ENCODE peak calls at places on chromosomes 5 and 9, in four cellular contexts. S is GM06990; R is foreskin fibroblast; E is CD8-positive, alpha-beta T cell. L is an unnamed sample.

GRCh38 chr5:173823721-173824567 is 64.2 kb upstream of the CPEB4 start:
- DNase-seq in S (no peak), R (peak), E (no peak), L (no peak)

GRCh38 chr5:93909356-93909755 is 168.0 kb upstream of the POU5F2 start:
- DNase-seq in S (no peak), R (no peak), E (no peak), L (no peak)

GRCh38 chr9:122040573-122041242 is 52.4 kb downstream of the TTLL11 start:
- DNase-seq in S (no peak), R (no peak), E (no peak), L (no peak)

GRCh38 chr5:134436523-134437339 is 25.1 kb upstream of the CDKN2AIPNL start:
- DNase-seq in S (peak), R (peak), E (peak), L (peak)

GRCh38 chr9:78572266-78572665 is 275.3 kb downstream of the PSAT1 start:
- DNase-seq in S (no peak), R (no peak), E (no peak), L (no peak)

GRCh38 chr5:148393390-148393741 is 9.6 kb downstream of the FBXO38 start:
- DNase-seq in S (no peak), R (no peak), E (no peak), L (no peak)

GRCh38 chr5:30051976-30052375 is 1141.5 kb upstream of the CDH6 start:
- DNase-seq in S (no peak), R (no peak), E (no peak), L (no peak)

GRCh38 chr5:176373100-176373818 is 8.0 kb downstream of the ARL10 start:
- DNase-seq in S (no peak), R (no peak), E (no peak), L (no peak)

GRCh38 chr9:2126331-2126789 is 111.2 kb downstream of the SMARCA2 start:
- DNase-seq in S (no peak), R (peak), E (no peak), L (no peak)

GRCh38 chr5:67842806-67843205 is 372.8 kb upstream of the PIK3R1 start:
- DNase-seq in S (no peak), R (peak), E (no peak), L (no peak)

GRCh38 chr5:24644757-24645156 is at the start of gene CDH10:
- DNase-seq in S (no peak), R (no peak), E (no peak), L (no peak)

GRCh38 chr5:133327946-133328401 is 276.2 kb downstream of the HSPA4 start:
- DNase-seq in S (no peak), R (no peak), E (no peak), L (no peak)

GRCh38 chr9:127303830-127304229 is 39.3 kb downstream of the GARNL3 start:
- DNase-seq in S (no peak), R (no peak), E (no peak), L (no peak)

GRCh38 chr9:127305450-127306226 is 41.1 kb downstream of the GARNL3 start:
- DNase-seq in S (no peak), R (no peak), E (no peak), L (peak)

GRCh38 chr9:127295005-127295404 is 30.4 kb downstream of the GARNL3 start:
- DNase-seq in S (no peak), R (no peak), E (no peak), L (no peak)

GRCh38 chr9:127300886-127301447 is 36.4 kb downstream of the GARNL3 start:
- DNase-seq in S (no peak), R (no peak), E (no peak), L (no peak)
- TF ChIP-seq CTCF in S (no peak), R (no peak), E (no peak), L (no peak)

DNA sequence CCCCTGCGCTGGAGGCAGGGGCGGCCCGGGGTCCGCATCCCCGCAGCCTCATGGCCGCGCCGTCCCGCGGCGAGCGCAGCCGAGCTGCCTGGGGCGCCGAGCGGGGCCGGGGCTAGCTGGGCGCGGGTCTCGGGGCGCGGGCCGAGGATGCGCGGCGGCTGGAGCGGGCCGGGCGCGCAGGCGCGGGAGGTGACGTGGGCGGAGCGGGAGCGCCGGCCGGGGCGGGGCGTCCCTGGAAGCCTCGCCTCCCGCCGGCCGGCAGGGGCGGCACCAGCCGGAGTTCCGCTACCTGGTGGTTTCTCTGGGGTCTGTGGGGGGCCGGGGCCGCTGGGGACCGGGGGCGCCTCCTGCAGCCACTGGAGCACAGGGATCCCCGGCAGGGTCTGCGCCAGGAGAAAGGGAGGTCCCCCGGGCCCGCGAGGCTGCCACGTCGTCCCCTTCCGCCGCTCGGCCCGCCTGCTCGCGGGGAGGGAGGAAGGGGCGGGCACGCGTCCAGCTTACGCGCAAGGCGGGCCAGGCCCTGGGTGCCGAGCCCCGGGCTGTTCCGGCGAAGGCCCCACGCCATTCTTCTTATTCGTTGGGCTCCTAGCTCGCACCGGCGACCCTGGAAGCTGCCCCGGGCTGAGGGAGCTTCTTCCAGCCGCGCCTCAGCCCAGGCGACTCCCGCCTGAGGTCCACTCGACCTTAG is at the start of gene LPCAT1:
- DNase-seq in S (peak), R (peak), E (peak), L (peak)
- TF ChIP-seq CTCF in S (no peak), R (no peak), E (no peak), L (no peak)

GRCh38 chr9:101050650-101051049 is 22.1 kb downstream of the PLPPR1 start:
- DNase-seq in S (no peak), R (no peak), E (no peak), L (no peak)

DNA sequence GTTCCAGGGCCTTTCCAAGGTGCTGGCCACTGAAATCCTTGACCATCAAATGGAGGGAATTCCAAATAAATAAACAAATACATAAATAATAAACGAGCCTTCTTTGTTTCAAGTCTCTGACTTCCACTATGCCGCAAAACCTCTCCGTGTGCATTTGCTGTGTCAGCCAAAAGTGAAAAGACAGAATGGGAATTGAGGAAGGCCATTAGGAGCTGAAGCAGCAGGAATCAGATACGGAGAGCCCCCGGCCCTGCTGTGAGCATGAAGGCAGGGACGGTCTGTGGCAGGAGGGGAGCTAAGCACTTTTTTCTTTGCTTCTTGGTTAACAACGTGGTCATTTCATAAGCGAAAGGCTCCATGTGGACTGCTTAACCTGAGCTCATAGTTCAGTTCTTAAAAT is 26.1 kb downstream of the PLPPR1 start:
- DNase-seq in S (no peak), R (no peak), E (no peak), L (no peak)
- TF ChIP-seq CTCF in S (no peak), R (no peak), E (no peak), L (no peak)

GRCh38 chr9:109246533-109246932 is 74.3 kb downstream of the EPB41L4B start:
- DNase-seq in S (no peak), R (no peak), E (no peak), L (no peak)

GRCh38 chr9:109249615-109250014 is 71.2 kb downstream of the EPB41L4B start:
- DNase-seq in S (no peak), R (no peak), E (no peak), L (no peak)

GRCh38 chr9:109245300-109245897 is 75.5 kb downstream of the EPB41L4B start:
- DNase-seq in S (no peak), R (no peak), E (no peak), L (no peak)

GRCh38 chr9:109248133-109248581 is 72.7 kb downstream of the EPB41L4B start:
- DNase-seq in S (no peak), R (no peak), E (no peak), L (no peak)

GRCh38 chr9:109247228-109247627 is 73.6 kb downstream of the EPB41L4B start:
- DNase-seq in S (no peak), R (no peak), E (no peak), L (no peak)
- TF ChIP-seq CTCF in S (no peak), R (no peak), E (no peak), L (no peak)

DNA sequence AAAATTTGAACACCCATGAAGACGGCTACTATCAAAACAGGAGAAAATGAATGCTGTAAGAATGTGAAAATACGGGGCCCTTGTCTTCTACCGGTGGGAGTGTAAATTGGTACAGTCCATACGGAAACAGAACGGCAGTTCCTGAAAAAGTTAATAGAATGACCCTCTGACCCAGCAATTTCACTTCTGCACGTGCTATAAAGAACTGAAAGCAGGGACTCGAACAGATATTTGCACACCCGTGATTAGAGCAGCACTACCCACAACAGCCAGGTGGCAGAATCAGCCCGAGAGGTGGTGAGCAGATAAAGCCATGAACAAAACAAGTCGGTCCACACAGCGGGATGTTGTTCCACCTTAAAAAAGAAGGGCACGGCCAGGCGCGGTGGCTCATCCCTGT is 22.6 kb upstream of the SLC12A7 start:
- DNase-seq in S (peak), R (no peak), E (no peak), L (peak)
- TF ChIP-seq CTCF in S (peak), R (no peak), E (no peak), L (peak)

L was measured in GM12865.